ENCODE peak calls at places on chromosomes 1 and 21, in ten cellular contexts. A is OCI-LY7; E is left lung; Y is CD4-positive, alpha-beta T cell; V is A549; T is pancreas; N is hepatocyte; Z is BE2C; I is thoracic aorta; L is WERI-Rb-1. W is an unnamed sample.

GRCh38 chr1:94942171-94943128 is 15.5 kb upstream of the CNN3 start:
- DNase-seq in A (no peak), E (no peak), Y (no peak), V (peak; percentile 84), T (no peak), N (no peak), Z (no peak), I (no peak), L (no peak), W (no peak)

GRCh38 chr1:112729909-112730308 is 14.8 kb upstream of the PPM1J start:
- DNase-seq in A (no peak), E (no peak), Y (no peak), V (no peak), T (no peak), N (no peak), Z (no peak), I (no peak), L (peak; percentile 40), W (no peak)

GRCh38 chr1:181092056-181092455 is 3.6 kb downstream of the IER5 start:
- DNase-seq in A (no peak), E (no peak), Y (no peak), V (no peak), T (no peak), N (no peak), Z (no peak), I (no peak), L (no peak), W (no peak)

GRCh38 chr1:87706198-87706597 is 377.5 kb downstream of the LMO4 start:
- DNase-seq in A (no peak), E (no peak), Y (no peak), V (no peak), T (no peak), N (no peak), Z (no peak), I (no peak), L (no peak), W (no peak)

GRCh38 chr1:113279776-113280391 is 110.4 kb upstream of the MAGI3 start:
- DNase-seq in A (no peak), E (no peak), Y (no peak), V (no peak), T (no peak), N (no peak), Z (no peak), I (no peak), L (no peak), W (no peak)

GRCh38 chr1:69919922-69920273 is 285.5 kb downstream of the LRRC40 start:
- DNase-seq in A (no peak), E (peak; percentile 36), Y (no peak), V (no peak), T (no peak), N (no peak), Z (no peak), I (no peak), L (no peak), W (no peak)

GRCh38 chr1:100177295-100178042 is 587 bp downstream of the LRRC39 start:
- DNase-seq in A (no peak), E (no peak), Y (no peak), V (no peak), T (no peak), N (no peak), Z (no peak), I (no peak), L (no peak), W (no peak)

GRCh38 chr21:18986197-18986596 is 582.6 kb upstream of the TMPRSS15 start:
- DNase-seq in A (no peak), E (no peak), Y (no peak), V (no peak), T (no peak), N (no peak), Z (no peak), I (no peak), L (no peak), W (no peak)

GRCh38 chr1:87151500-87152421 is 176.9 kb upstream of the LMO4 start:
- DNase-seq in A (peak; percentile 40), E (peak; percentile 92), Y (no peak), V (no peak), T (peak; percentile 53), N (peak; percentile 83), Z (no peak), I (no peak), L (peak; percentile 76), W (peak; percentile 90)

GRCh38 chr1:90728656-90729257 is 11.7 kb upstream of the BARHL2 start:
- DNase-seq in A (no peak), E (no peak), Y (no peak), V (no peak), T (no peak), N (no peak), Z (no peak), I (no peak), L (no peak), W (no peak)

GRCh38 chr21:29232601-29233541 is 65.9 kb upstream of the BACH1 start:
- DNase-seq in A (peak; percentile 4), E (no peak), Y (no peak), V (no peak), T (no peak), N (peak; percentile 32), Z (no peak), I (no peak), L (peak; percentile 70), W (no peak)

GRCh38 chr1:110341146-110341871 is 2.1 kb downstream of the RBM15 start:
- DNase-seq in A (no peak), E (no peak), Y (no peak), V (no peak), T (peak; percentile 20), N (no peak), Z (peak; percentile 63), I (no peak), L (no peak), W (no peak)

GRCh38 chr1:5748286-5749225 is 243.7 kb downstream of the NPHP4 start:
- DNase-seq in A (no peak), E (peak; percentile 55), Y (no peak), V (no peak), T (no peak), N (no peak), Z (no peak), I (no peak), L (no peak), W (no peak)

GRCh38 chr1:5744911-5745431 is 247.3 kb downstream of the NPHP4 start:
- DNase-seq in A (no peak), E (peak; percentile 53), Y (no peak), V (no peak), T (no peak), N (no peak), Z (no peak), I (no peak), L (no peak), W (peak; percentile 72)

GRCh38 chr1:5745776-5746610 is 246.2 kb downstream of the NPHP4 start:
- DNase-seq in A (peak; percentile 58), E (peak; percentile 85), Y (peak; percentile 27), V (peak; percentile 71), T (peak; percentile 77), N (peak; percentile 89), Z (peak; percentile 68), I (no peak), L (peak; percentile 82), W (peak; percentile 90)

GRCh38 chr1:5746611-5747427 is 245.4 kb downstream of the NPHP4 start:
- DNase-seq in A (no peak), E (peak; percentile 55), Y (no peak), V (no peak), T (no peak), N (no peak), Z (no peak), I (no peak), L (no peak), W (no peak)

DNA sequence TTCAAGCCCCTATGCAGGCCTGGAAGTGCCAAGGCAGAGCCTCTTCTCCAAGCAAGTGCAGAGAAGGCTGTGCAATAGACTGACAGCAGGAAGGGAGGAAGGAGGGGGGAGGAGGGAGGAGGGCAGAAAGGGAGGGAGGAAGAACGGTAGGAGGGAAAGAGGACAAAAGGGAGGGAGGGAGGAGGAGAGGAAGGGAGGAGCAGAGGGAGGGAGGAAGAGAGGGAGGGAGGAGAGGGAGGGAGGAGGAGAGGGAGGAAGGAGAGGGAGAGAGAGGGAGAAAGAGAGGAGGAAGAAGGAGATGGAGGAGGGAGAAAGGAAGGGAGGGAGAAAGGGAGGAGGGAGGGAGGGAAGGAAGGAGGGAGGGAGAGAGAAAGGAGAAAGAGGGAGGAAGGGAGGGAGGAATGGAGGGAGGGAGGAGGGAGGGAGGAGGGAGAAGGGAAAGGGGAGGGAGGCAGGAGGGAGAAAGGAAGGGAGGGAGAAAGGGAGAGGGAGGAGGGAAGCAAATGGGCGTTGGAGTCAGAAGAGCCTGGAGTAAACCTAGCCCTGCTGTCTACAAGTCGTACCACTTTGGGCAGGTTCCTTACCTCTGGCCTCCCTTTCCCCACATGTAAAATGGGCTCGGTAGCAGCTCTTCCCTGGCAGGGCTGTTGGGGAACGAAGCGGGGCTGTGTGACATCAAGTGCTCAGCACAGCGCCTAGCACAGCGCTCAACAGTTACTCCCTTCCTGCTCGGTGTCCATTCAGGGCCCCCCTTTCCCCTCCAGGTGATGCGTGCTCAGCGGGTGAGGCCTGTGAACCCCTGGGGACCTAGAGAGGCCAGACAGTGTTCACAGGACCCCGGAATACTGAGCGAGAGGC is 244.6 kb downstream of the NPHP4 start:
- DNase-seq in A (no peak), E (peak; percentile 31), Y (no peak), V (no peak), T (no peak), N (no peak), Z (no peak), I (no peak), L (no peak), W (no peak)
- H3K9me3 ChIP-seq in A (no peaks in the 10 kb centered on the region), E (no peaks in the 10 kb centered on the region), Y (no peaks in the 10 kb centered on the region), V (no peaks in the 10 kb centered on the region), T (no peaks in the 10 kb centered on the region), N (no peaks in the 10 kb centered on the region), Z (no peaks in the 10 kb centered on the region), I (no peaks in the 10 kb centered on the region), L (no peaks in the 10 kb centered on the region), W (no peaks in the 10 kb centered on the region)

GRCh38 chr1:248373761-248374160 is 1.8 kb upstream of the OR2T6 start:
- DNase-seq in A (no peak), E (no peak), Y (no peak), V (no peak), T (no peak), N (no peak), Z (no peak), I (no peak), L (no peak), W (no peak)
- H3K9me3 ChIP-seq in A (no peaks in the 10 kb centered on the region), E (no peaks in the 10 kb centered on the region), Y (no peaks in the 10 kb centered on the region), V (peaks cover 3% of the 10 kb centered on the region), T (no peaks in the 10 kb centered on the region), N (peaks cover 3% of the 10 kb centered on the region), Z (no peaks in the 10 kb centered on the region), I (no peaks in the 10 kb centered on the region), L (no peaks in the 10 kb centered on the region), W (peaks cover 34% of the 10 kb centered on the region)

GRCh38 chr21:10418649-10419048 is 102.7 kb upstream of the TPTE start:
- DNase-seq in A (no peak), E (no peak), Y (no peak), V (no peak), T (no peak), N (no peak), Z (no peak), I (no peak), L (no peak), W (no peak)
- H3K9me3 ChIP-seq in A (peaks cover 53% of the 10 kb centered on the region), E (no peaks in the 10 kb centered on the region), Y (peaks cover 31% of the 10 kb centered on the region), V (peaks cover 29% of the 10 kb centered on the region), T (no peaks in the 10 kb centered on the region), N (peaks cover 27% of the 10 kb centered on the region), Z (peaks cover 15% of the 10 kb centered on the region), I (peaks cover 23% of the 10 kb centered on the region), L (peaks cover 11% of the 10 kb centered on the region), W (peaks cover 71% of the 10 kb centered on the region)

DNA sequence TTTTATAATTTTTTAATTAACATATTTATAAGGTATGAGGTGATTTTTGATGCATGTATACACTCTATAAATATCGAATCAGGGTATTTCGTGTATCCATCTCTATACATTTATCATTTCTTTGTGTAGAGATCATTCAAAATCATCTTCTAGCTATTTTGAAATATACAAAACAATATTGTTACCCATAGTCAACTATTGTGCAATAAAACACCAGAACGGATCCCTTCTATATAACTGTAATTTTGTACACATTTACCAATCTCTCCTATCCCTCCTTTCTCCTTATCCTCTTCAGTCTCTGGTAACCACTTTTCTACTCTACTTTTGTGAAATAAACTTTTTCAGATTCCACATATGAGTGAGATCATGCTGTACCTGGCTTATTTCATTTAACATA is 1459.6 kb downstream of the MRPL39 start:
- DNase-seq in A (no peak), E (no peak), Y (no peak), V (no peak), T (no peak), N (no peak), Z (no peak), I (no peak), L (no peak), W (no peak)
- H3K9me3 ChIP-seq in A (peaks cover 29% of the 10 kb centered on the region), E (no peaks in the 10 kb centered on the region), Y (no peaks in the 10 kb centered on the region), V (no peaks in the 10 kb centered on the region), T (no peaks in the 10 kb centered on the region), N (peaks cover 5% of the 10 kb centered on the region), Z (no peaks in the 10 kb centered on the region), I (no peaks in the 10 kb centered on the region), L (no peaks in the 10 kb centered on the region), W (peaks cover 23% of the 10 kb centered on the region)

W was measured in neural progenitor cell.